ENCODE peak calls at places on chromosomes 11 and 22, in four cellular contexts. E is ovary, M is neural progenitor cell, Q is uterus. V is an unnamed sample.

GRCh38 chr11:130673698-130674097 is 225.3 kb downstream of the ADAMTS15 start:
- DNase-seq in E (no peak), M (no peak), Q (no peak), V (no peak)

GRCh38 chr11:73225001-73225686 is 7.1 kb downstream of the P2RY2 start:
- DNase-seq in E (peak), M (peak), Q (peak), V (no peak)

GRCh38 chr11:1343391-1344055 is 34.1 kb upstream of the TOLLIP start:
- DNase-seq in E (no peak), M (no peak), Q (no peak), V (no peak)

GRCh38 chr11:82996966-82997606 is 74.6 kb downstream of the RAB30 start:
- DNase-seq in E (no peak), M (no peak), Q (no peak), V (no peak)

GRCh38 chr11:114197799-114198500 is 98.2 kb upstream of the NNMT start:
- DNase-seq in E (peak), M (no peak), Q (peak), V (peak)

GRCh38 chr11:60978546-60979380 is 7.3 kb downstream of the CD6 start:
- DNase-seq in E (no peak), M (no peak), Q (no peak), V (no peak)

GRCh38 chr22:35591696-35592417 is 25.3 kb downstream of the MB start:
- DNase-seq in E (no peak), M (no peak), Q (no peak), V (no peak)

GRCh38 chr11:11478687-11479086 is 125.6 kb upstream of the CSNK2A3 start:
- DNase-seq in E (no peak), M (peak), Q (no peak), V (no peak)

GRCh38 chr11:44792171-44792570 is 65.4 kb downstream of the TSPAN18 start:
- DNase-seq in E (no peak), M (no peak), Q (no peak), V (no peak)

GRCh38 chr11:108933630-108934029 is 268.8 kb downstream of the DDX10 start:
- DNase-seq in E (no peak), M (no peak), Q (no peak), V (no peak)

GRCh38 chr22:37907036-37907954 is 1.2 kb downstream of the MICALL1 start:
- DNase-seq in E (no peak), M (no peak), Q (no peak), V (no peak)
- H3K27ac ChIP-seq in E (peak), M (no peak), Q (peak), V (peak)

GRCh38 chr11:65362320-65362931 is 7.9 kb downstream of the TIGD3 start:
- DNase-seq in E (no peak), M (no peak), Q (no peak), V (no peak)

GRCh38 chr11:65362966-65363365 is 8.4 kb downstream of the TIGD3 start:
- DNase-seq in E (no peak), M (no peak), Q (no peak), V (no peak)

GRCh38 chr11:65363770-65364169 is 9.2 kb downstream of the TIGD3 start:
- DNase-seq in E (no peak), M (no peak), Q (no peak), V (no peak)

GRCh38 chr11:65370659-65371049 is 11.8 kb downstream of the SLC25A45 start:
- DNase-seq in E (no peak), M (no peak), Q (no peak), V (no peak)

GRCh38 chr11:65366340-65366773 is 11.8 kb downstream of the TIGD3 start:
- DNase-seq in E (no peak), M (peak), Q (no peak), V (no peak)
- H3K27ac ChIP-seq in E (no peak), M (no peak), Q (no peak), V (peak)

DNA sequence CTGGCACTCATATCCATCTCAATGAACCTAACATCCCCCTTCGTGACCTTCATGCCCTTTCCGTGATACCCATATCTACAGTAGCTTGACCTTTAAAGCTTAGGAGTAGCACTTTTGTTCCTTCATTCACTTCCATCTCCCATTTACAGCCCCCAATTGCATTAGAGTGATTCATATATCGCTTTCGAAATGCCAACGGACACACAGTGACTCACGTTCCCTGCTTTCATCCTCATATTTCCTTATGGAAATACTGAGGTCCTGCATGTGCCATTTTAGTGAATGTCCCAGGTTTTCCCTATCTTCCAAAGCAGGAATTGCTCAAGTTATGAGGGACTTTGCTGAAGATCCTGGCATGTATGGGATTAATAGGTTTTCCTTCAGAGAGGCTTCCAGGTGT is 44.3 kb upstream of the CEP126 start:
- DNase-seq in E (no peak), M (no peak), Q (no peak), V (no peak)
- H3K27ac ChIP-seq in E (no peak), M (no peak), Q (no peak), V (no peak)

DNA sequence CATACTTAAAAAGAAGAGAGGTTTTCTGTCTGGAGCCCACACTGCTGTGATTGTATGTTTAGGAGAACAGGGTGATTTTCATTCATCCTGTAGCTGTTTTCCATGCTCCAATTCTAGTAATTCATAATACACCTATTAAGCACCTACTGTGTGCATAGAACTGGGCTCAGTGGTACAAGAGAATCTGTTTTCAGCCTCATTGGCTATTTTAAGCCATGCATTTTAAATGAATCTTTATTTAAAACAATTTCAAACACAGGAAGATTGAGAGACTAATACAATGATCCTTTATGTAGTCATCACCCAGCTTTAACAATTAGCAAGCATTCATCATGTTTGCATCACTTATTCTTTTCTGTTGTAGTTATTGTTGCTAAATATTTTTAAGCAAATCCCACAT is 86.2 kb downstream of the BDNF start:
- DNase-seq in E (no peak), M (no peak), Q (no peak), V (no peak)
- H3K27ac ChIP-seq in E (no peak), M (no peak), Q (no peak), V (no peak)

GRCh38 chr11:86161373-86162255 is 82.9 kb upstream of the EED start:
- DNase-seq in E (no peak), M (no peak), Q (no peak), V (no peak)
- H3K27ac ChIP-seq in E (peak), M (no peak), Q (no peak), V (peak)

DNA sequence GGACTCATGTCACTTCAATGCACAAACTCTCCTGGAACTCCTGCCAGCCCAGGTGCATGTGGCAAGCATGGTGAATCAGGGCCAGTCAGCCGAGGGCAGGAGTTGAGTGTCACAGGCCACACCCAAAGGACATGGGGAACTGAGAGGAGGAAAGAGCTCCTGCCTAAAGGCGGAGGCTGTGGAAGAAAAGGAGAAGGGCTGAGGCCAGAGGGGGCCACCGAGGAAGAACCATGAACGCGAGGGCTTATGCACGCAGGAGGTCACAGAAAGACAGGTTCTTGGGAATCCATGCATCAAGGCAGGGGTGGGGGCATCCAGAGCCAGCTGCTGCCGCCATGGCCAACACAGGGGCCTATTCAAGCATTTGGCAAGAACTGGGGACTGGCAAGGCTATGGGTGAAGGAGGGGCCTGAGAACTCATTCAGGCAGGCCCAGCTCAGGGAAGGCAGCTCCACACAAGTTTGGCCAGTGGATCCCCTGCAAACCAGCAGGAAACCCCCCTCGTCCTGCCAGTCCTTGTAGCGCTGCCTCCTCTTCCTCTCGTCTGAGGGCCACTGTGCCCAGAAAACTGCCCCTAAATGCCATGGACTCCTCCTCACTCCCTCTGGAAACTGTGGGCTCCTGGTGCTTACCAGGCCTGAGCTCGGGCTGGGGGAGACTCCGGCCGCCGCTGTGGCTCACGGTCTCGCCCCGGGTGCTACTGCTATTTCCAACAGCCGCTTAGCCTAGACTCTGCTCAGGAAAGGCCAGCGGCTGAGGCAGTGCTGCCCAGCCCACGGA is 15.4 kb downstream of the PPM1F start:
- DNase-seq in E (no peak), M (no peak), Q (no peak), V (peak)
- H3K27ac ChIP-seq in E (peak), M (no peak), Q (peak), V (peak)

V was measured in right atrium auricular region.